ENCODE peak calls at places on chromosomes 12 and 14, in seven cellular contexts. V, O, F, N, R, J and S are unnamed samples.

GRCh38 chr14:90383731-90384542 is 12.9 kb upstream of the CALM1 start:
- DNase-seq in V (peak), O (peak), F (peak), N (peak), R (peak), J (peak), S (no peak)

GRCh38 chr14:92382677-92383076 is 59.7 kb downstream of the SLC24A4 start:
- DNase-seq in V (no peak), O (no peak), F (no peak), N (peak), R (peak), J (no peak), S (no peak)

GRCh38 chr12:132353811-132354210 is 24.4 kb upstream of the GALNT9 start:
- DNase-seq in V (no peak), O (no peak), F (no peak), N (no peak), R (no peak), J (no peak), S (peak)

GRCh38 chr14:61184117-61184516 is 97.0 kb downstream of the TMEM30B start:
- DNase-seq in V (no peak), O (no peak), F (peak), N (no peak), R (no peak), J (no peak), S (no peak)

GRCh38 chr14:90444077-90444696 is 47.4 kb downstream of the CALM1 start:
- DNase-seq in V (no peak), O (no peak), F (peak), N (no peak), R (peak), J (peak), S (no peak)

GRCh38 chr14:60095781-60096450 is 4.2 kb downstream of the PCNX4 start:
- DNase-seq in V (no peak), O (no peak), F (peak), N (no peak), R (no peak), J (peak), S (no peak)

GRCh38 chr12:206746-207440 is 7.1 kb downstream of the SLC6A12 start:
- DNase-seq in V (no peak), O (no peak), F (no peak), N (no peak), R (no peak), J (no peak), S (no peak)

GRCh38 chr14:38070213-38070612 is 137.5 kb upstream of the SSTR1 start:
- DNase-seq in V (no peak), O (no peak), F (no peak), N (no peak), R (no peak), J (no peak), S (no peak)

GRCh38 chr12:49161092-49161795 is 27.6 kb downstream of the TUBA1A start:
- DNase-seq in V (no peak), O (no peak), F (no peak), N (no peak), R (no peak), J (no peak), S (no peak)

GRCh38 chr12:86158956-86159355 is 97.2 kb downstream of the MGAT4C start:
- DNase-seq in V (no peak), O (no peak), F (no peak), N (no peak), R (no peak), J (no peak), S (no peak)

GRCh38 chr12:34393086-34393820 is 371.0 kb downstream of the ALG10 start:
- DNase-seq in V (no peak), O (no peak), F (no peak), N (no peak), R (no peak), J (no peak), S (no peak)

GRCh38 chr12:123757555-123757954 is 4.5 kb upstream of the DNAH10 start:
- DNase-seq in V (no peak), O (no peak), F (peak), N (no peak), R (no peak), J (no peak), S (no peak)

GRCh38 chr12:110647669-110648068 is 33.7 kb downstream of the TCTN1 start:
- DNase-seq in V (peak), O (no peak), F (no peak), N (no peak), R (no peak), J (no peak), S (no peak)

GRCh38 chr12:80776706-80777105 is 60.0 kb downstream of the MYF5 start:
- DNase-seq in V (no peak), O (no peak), F (no peak), N (no peak), R (no peak), J (no peak), S (no peak)

GRCh38 chr14:96627811-96628775 is 125.9 kb downstream of the PAPOLA start:
- DNase-seq in V (no peak), O (no peak), F (no peak), N (no peak), R (no peak), J (no peak), S (no peak)

GRCh38 chr12:121898287-121898686 is 9.7 kb downstream of the PSMD9 start:
- DNase-seq in V (no peak), O (no peak), F (no peak), N (no peak), R (no peak), J (no peak), S (no peak)

GRCh38 chr12:69873429-69873828 is 48.4 kb downstream of the MYRFL start:
- DNase-seq in V (no peak), O (no peak), F (peak), N (no peak), R (no peak), J (no peak), S (no peak)

GRCh38 chr12:19482551-19483109 is 43.3 kb downstream of the AEBP2 start:
- DNase-seq in V (peak), O (peak), F (no peak), N (no peak), R (peak), J (no peak), S (no peak)

GRCh38 chr14:31703056-31703455 is 141.9 kb downstream of the NUBPL start:
- DNase-seq in V (no peak), O (no peak), F (no peak), N (no peak), R (no peak), J (no peak), S (no peak)

GRCh38 chr14:90274808-90275454 is 18.6 kb downstream of the PSMC1 start:
- DNase-seq in V (peak), O (no peak), F (peak), N (no peak), R (no peak), J (no peak), S (no peak)

GRCh38 chr14:32744811-32745445 is 193.8 kb upstream of the NPAS3 start:
- DNase-seq in V (no peak), O (no peak), F (no peak), N (no peak), R (no peak), J (no peak), S (no peak)

GRCh38 chr12:47095446-47096236 is 15.9 kb upstream of the AMIGO2 start:
- DNase-seq in V (no peak), O (no peak), F (no peak), N (no peak), R (no peak), J (no peak), S (no peak)

GRCh38 chr14:95341564-95341963 is 21.9 kb upstream of the CLMN start:
- DNase-seq in V (no peak), O (no peak), F (no peak), N (no peak), R (no peak), J (no peak), S (no peak)

GRCh38 chr12:509494-509893 is 49.8 kb downstream of the B4GALNT3 start:
- DNase-seq in V (no peak), O (no peak), F (no peak), N (no peak), R (peak), J (no peak), S (no peak)

GRCh38 chr14:58690801-58691516 is 53.2 kb downstream of the DACT1 start:
- DNase-seq in V (no peak), O (no peak), F (no peak), N (no peak), R (no peak), J (no peak), S (no peak)

GRCh38 chr12:52633383-52633782 is 15.0 kb upstream of the KRT73 start:
- DNase-seq in V (peak), O (no peak), F (no peak), N (no peak), R (no peak), J (no peak), S (no peak)

GRCh38 chr14:77498120-77498979 is at the start of gene ISM2:
- DNase-seq in V (peak), O (peak), F (peak), N (no peak), R (peak), J (peak), S (peak)

GRCh38 chr12:64461634-64462414 is 9.9 kb downstream of the TBK1 start:
- DNase-seq in V (no peak), O (no peak), F (peak), N (no peak), R (no peak), J (no peak), S (no peak)

GRCh38 chr14:92252291-92252690 is 70.7 kb upstream of the SLC24A4 start:
- DNase-seq in V (no peak), O (no peak), F (no peak), N (peak), R (no peak), J (no peak), S (no peak)

GRCh38 chr14:61380984-61381383 is 59.6 kb downstream of the PRKCH start:
- DNase-seq in V (peak), O (no peak), F (no peak), N (no peak), R (no peak), J (no peak), S (no peak)

GRCh38 chr12:120922279-120922678 is 18.1 kb upstream of the SPPL3 start:
- DNase-seq in V (no peak), O (no peak), F (no peak), N (no peak), R (no peak), J (no peak), S (no peak)